ENCODE peak calls at places on chromosomes 2 and 18, in four cellular contexts. V, X, P and C are unnamed samples.

GRCh38 chr18:39596216-39596615 is 2030.6 kb upstream of the CELF4 start:
- DNase-seq in P (no peak), X (no peak), V (no peak), C (no peak)

GRCh38 chr2:237345891-237346640 is 67.9 kb downstream of the COL6A3 start:
- DNase-seq in X (no peak), P (no peak), V (no peak), C (peak; percentile 59)

GRCh38 chr2:19664651-19665050 is 237.1 kb downstream of the TTC32 start:
- DNase-seq in X (no peak), P (no peak), V (no peak), C (peak; percentile 16)

GRCh38 chr2:199457147-199458016 is at the start of gene SATB2:
- DNase-seq in X (peak; percentile 35), V (peak; percentile 72), P (no peak), C (peak; percentile 82)

GRCh38 chr2:172461591-172462392 is 34.4 kb downstream of the ITGA6 start:
- DNase-seq in X (peak; percentile 60), V (peak; percentile 40), P (peak; percentile 23), C (peak; percentile 76)

GRCh38 chr18:31490838-31491237 is 7.1 kb upstream of the DSG2 start:
- DNase-seq in V (no peak), P (no peak), X (no peak), C (no peak)

GRCh38 chr18:11156977-11157376 is 7.6 kb upstream of the PIEZO2 start:
- DNase-seq in P (no peak), V (no peak), X (no peak), C (no peak)

GRCh38 chr2:26569216-26570082 is 71.7 kb downstream of the CIB4 start:
- DNase-seq in P (no peak), V (no peak), X (no peak), C (no peak)

GRCh38 chr18:75070625-75071483 is 138.1 kb downstream of the PTGR3 start:
- DNase-seq in X (no peak), V (peak; percentile 78), P (peak; percentile 90), C (peak; percentile 33)

GRCh38 chr18:31558567-31558966 is 33.1 kb upstream of the TTR start:
- DNase-seq in P (no peak), X (no peak), V (no peak), C (no peak)

GRCh38 chr2:124961132-124961531 is 936.0 kb downstream of the CNTNAP5 start:
- DNase-seq in V (no peak), P (no peak), X (no peak), C (no peak)

GRCh38 chr18:35117951-35118411 is 76.8 kb downstream of the MAPRE2 start:
- DNase-seq in X (no peak), V (no peak), P (no peak), C (no peak)

GRCh38 chr2:37858197-37858711 is 66.8 kb upstream of the RMDN2 start:
- DNase-seq in X (no peak), V (no peak), P (no peak), C (no peak)

GRCh38 chr2:191679818-191680600 is 2.1 kb downstream of the NABP1 start:
- DNase-seq in V (no peak), X (no peak), P (peak; percentile 78), C (no peak)

GRCh38 chr2:132448331-132448730 is 31.7 kb downstream of the GPR39 start:
- DNase-seq in P (no peak), V (no peak), X (no peak), C (no peak)

GRCh38 chr18:55586841-55587240 is 1.2 kb downstream of the TCF4 start:
- DNase-seq in V (no peak), X (no peak), P (no peak), C (no peak)

GRCh38 chr2:7792031-7792651 is 874.9 kb downstream of the RNF144A start:
- DNase-seq in X (peak; percentile 97), P (no peak), V (peak; percentile 55), C (no peak)

GRCh38 chr2:23594079-23594494 is 209.1 kb downstream of the KLHL29 start:
- DNase-seq in X (peak; percentile 57), V (no peak), P (no peak), C (no peak)

GRCh38 chr2:223000872-223001825 is 50.8 kb upstream of the KCNE4 start:
- DNase-seq in V (no peak), X (no peak), P (no peak), C (no peak)

GRCh38 chr2:73979021-73979420 is 5.7 kb upstream of the TET3 start:
- DNase-seq in P (no peak), V (no peak), X (no peak), C (peak; percentile 36)

GRCh38 chr2:100289020-100289419 is 33.3 kb downstream of the LONRF2 start:
- DNase-seq in P (peak; percentile 7), V (no peak), X (no peak), C (no peak)

GRCh38 chr18:63082661-63083531 is 236.7 kb downstream of the BCL2 start:
- DNase-seq in X (no peak), P (peak; percentile 21), V (no peak), C (no peak)

GRCh38 chr2:26139269-26140183 is 33.4 kb upstream of the GAREM2 start:
- DNase-seq in V (no peak), X (no peak), P (no peak), C (no peak)

GRCh38 chr2:148720501-148720998 is 76.0 kb downstream of the EPC2 start:
- DNase-seq in X (peak; percentile 45), P (no peak), V (no peak), C (no peak)

GRCh38 chr2:39408351-39409136 is 28.5 kb downstream of the MAP4K3 start:
- DNase-seq in V (peak; percentile 70), P (peak; percentile 24), X (no peak), C (no peak)

GRCh38 chr2:120344991-120345975 is 653 bp upstream of the INHBB start:
- DNase-seq in V (peak; percentile 61), P (no peak), X (no peak), C (no peak)

GRCh38 chr18:36419913-36420531 is 122.5 kb downstream of the FHOD3 start:
- DNase-seq in P (no peak), V (peak; percentile 74), X (no peak), C (peak; percentile 83)

GRCh38 chr2:189421644-189422043 is 19.6 kb upstream of the WDR75 start:
- DNase-seq in X (no peak), P (no peak), V (peak; percentile 52), C (no peak)